ENCODE peak calls at places on chromosomes 4 and X, in six cellular contexts. One of them, this sample, is unnamed.

GRCh38 chrX:151397741-151398070 is 700 bp downstream of the VMA21 start:
- DNase-seq in fibroblast of the aortic adventitia: no peak
- DNase-seq in GM10248: no peak
- DNase-seq in natural killer cell: no peak
- DNase-seq in thoracic aorta: no peak
- DNase-seq in ovary: no peak
- DNase-seq in this sample: no peak

GRCh38 chr4:110877728-110878382 is 255.0 kb upstream of the PITX2 start:
- DNase-seq in fibroblast of the aortic adventitia: no peak
- DNase-seq in GM10248: no peak
- DNase-seq in natural killer cell: no peak
- DNase-seq in thoracic aorta: no peak
- DNase-seq in ovary: no peak
- DNase-seq in this sample: no peak

GRCh38 chr4:32374201-32374600 is 1654.0 kb downstream of the PCDH7 start:
- DNase-seq in fibroblast of the aortic adventitia: no peak
- DNase-seq in GM10248: no peak
- DNase-seq in natural killer cell: no peak
- DNase-seq in thoracic aorta: no peak
- DNase-seq in ovary: no peak
- DNase-seq in this sample: no peak

GRCh38 chrX:39050427-39050826 is 249.2 kb downstream of the MID1IP1 start:
- DNase-seq in fibroblast of the aortic adventitia: no peak
- DNase-seq in GM10248: no peak
- DNase-seq in natural killer cell: no peak
- DNase-seq in thoracic aorta: no peak
- DNase-seq in ovary: no peak
- DNase-seq in this sample: no peak

GRCh38 chrX:11558972-11559371 is 106.7 kb downstream of the ARHGAP6 start:
- DNase-seq in fibroblast of the aortic adventitia: no peak
- DNase-seq in GM10248: peak
- DNase-seq in natural killer cell: peak
- DNase-seq in thoracic aorta: no peak
- DNase-seq in ovary: no peak
- DNase-seq in this sample: peak

GRCh38 chrX:70508296-70508911 is 63.8 kb downstream of the DLG3 start:
- DNase-seq in fibroblast of the aortic adventitia: peak
- DNase-seq in GM10248: no peak
- DNase-seq in natural killer cell: no peak
- DNase-seq in thoracic aorta: no peak
- DNase-seq in ovary: no peak
- DNase-seq in this sample: no peak

GRCh38 chrX:17814059-17814458 is 47.0 kb downstream of the RAI2 start:
- DNase-seq in fibroblast of the aortic adventitia: peak
- DNase-seq in GM10248: no peak
- DNase-seq in natural killer cell: no peak
- DNase-seq in thoracic aorta: no peak
- DNase-seq in ovary: no peak
- DNase-seq in this sample: no peak

GRCh38 chr4:11691236-11691635 is 262.5 kb upstream of the HS3ST1 start:
- DNase-seq in fibroblast of the aortic adventitia: no peak
- DNase-seq in GM10248: no peak
- DNase-seq in natural killer cell: no peak
- DNase-seq in thoracic aorta: no peak
- DNase-seq in ovary: no peak
- DNase-seq in this sample: no peak

GRCh38 chrX:641671-642435 is 11.3 kb downstream of the SHOX start:
- DNase-seq in fibroblast of the aortic adventitia: no peak
- DNase-seq in GM10248: no peak
- DNase-seq in natural killer cell: no peak
- DNase-seq in thoracic aorta: no peak
- DNase-seq in ovary: no peak
- DNase-seq in this sample: no peak

GRCh38 chrX:102739642-102740041 is 19.1 kb downstream of the GPRASP3 start:
- DNase-seq in fibroblast of the aortic adventitia: no peak
- DNase-seq in GM10248: no peak
- DNase-seq in natural killer cell: no peak
- DNase-seq in thoracic aorta: no peak
- DNase-seq in ovary: no peak
- DNase-seq in this sample: no peak

GRCh38 chr4:102438873-102439614 is 62.1 kb upstream of the NFKB1 start:
- DNase-seq in fibroblast of the aortic adventitia: peak
- DNase-seq in GM10248: no peak
- DNase-seq in natural killer cell: no peak
- DNase-seq in thoracic aorta: no peak
- DNase-seq in ovary: no peak
- DNase-seq in this sample: no peak

DNA sequence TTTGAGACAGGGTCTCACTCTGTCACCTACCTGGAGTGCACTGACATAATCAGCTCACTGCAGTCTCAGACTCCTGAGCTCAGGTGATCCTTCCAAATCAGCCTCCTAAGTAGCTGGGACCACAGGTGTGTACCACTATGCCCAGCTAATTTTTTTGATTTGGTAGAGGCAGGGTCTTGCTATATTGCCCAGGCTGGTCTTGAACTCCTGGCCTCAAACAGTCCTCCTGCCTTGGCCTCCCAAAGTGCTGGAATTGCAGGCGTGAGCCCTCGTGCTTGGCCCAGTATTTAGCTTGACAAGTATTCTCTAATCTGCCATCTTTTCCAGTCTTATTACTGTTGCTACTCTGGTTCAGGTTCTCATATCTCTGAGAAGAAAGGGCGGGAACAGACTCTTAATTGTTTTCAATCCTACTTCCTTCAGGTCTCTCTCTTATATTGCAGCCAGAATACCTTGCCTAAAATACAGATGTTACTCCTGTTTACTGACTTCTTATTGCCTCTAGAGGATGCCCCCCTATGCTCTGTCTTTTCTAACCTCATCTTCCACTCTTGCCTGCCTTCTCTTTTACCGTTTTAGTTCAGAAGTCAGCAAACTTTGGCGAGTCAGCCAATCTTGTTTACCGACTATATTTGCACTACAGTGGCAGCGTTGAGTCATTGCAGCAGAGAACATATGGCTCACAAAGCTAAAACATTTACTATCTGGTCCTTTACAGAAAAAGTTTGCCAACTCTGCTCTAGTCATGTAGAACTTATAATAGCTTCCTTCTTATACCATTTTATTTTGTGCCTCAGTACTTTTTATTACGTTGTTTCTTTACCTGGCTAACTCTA is 19.0 kb downstream of the MRPL1 start:
- DNase-seq in fibroblast of the aortic adventitia: no peak
- DNase-seq in GM10248: no peak
- DNase-seq in natural killer cell: no peak
- DNase-seq in thoracic aorta: no peak
- DNase-seq in ovary: no peak
- DNase-seq in this sample: no peak
- TF ChIP-seq CTCF in fibroblast of the aortic adventitia: no peak
- TF ChIP-seq CTCF in GM10248: no peak
- TF ChIP-seq CTCF in natural killer cell: no peak
- TF ChIP-seq CTCF in thoracic aorta: no peak
- TF ChIP-seq CTCF in ovary: no peak
- TF ChIP-seq CTCF in this sample: no peak

GRCh38 chr4:125314676-125315570 is at the start of gene FAT4:
- DNase-seq in fibroblast of the aortic adventitia: peak
- DNase-seq in GM10248: peak
- DNase-seq in natural killer cell: peak
- DNase-seq in thoracic aorta: peak
- DNase-seq in ovary: peak
- DNase-seq in this sample: no peak
- TF ChIP-seq CTCF in fibroblast of the aortic adventitia: peak
- TF ChIP-seq CTCF in GM10248: no peak
- TF ChIP-seq CTCF in natural killer cell: no peak
- TF ChIP-seq CTCF in thoracic aorta: no peak
- TF ChIP-seq CTCF in ovary: no peak
- TF ChIP-seq CTCF in this sample: no peak

GRCh38 chr4:105631818-105632400 is 76.6 kb downstream of the INTS12 start:
- DNase-seq in fibroblast of the aortic adventitia: peak
- DNase-seq in GM10248: no peak
- DNase-seq in natural killer cell: no peak
- DNase-seq in thoracic aorta: no peak
- DNase-seq in ovary: no peak
- DNase-seq in this sample: no peak
- TF ChIP-seq CTCF in fibroblast of the aortic adventitia: peak
- TF ChIP-seq CTCF in GM10248: no peak
- TF ChIP-seq CTCF in natural killer cell: peak
- TF ChIP-seq CTCF in thoracic aorta: no peak
- TF ChIP-seq CTCF in ovary: no peak
- TF ChIP-seq CTCF in this sample: peak

GRCh38 chr4:141238196-141238595 is 17.5 kb downstream of the ZNF330 start:
- DNase-seq in fibroblast of the aortic adventitia: no peak
- DNase-seq in GM10248: no peak
- DNase-seq in natural killer cell: no peak
- DNase-seq in thoracic aorta: no peak
- DNase-seq in ovary: no peak
- DNase-seq in this sample: no peak

GRCh38 chr4:141240671-141241070 is 20.0 kb downstream of the ZNF330 start:
- DNase-seq in fibroblast of the aortic adventitia: no peak
- DNase-seq in GM10248: no peak
- DNase-seq in natural killer cell: no peak
- DNase-seq in thoracic aorta: no peak
- DNase-seq in ovary: no peak
- DNase-seq in this sample: no peak

GRCh38 chr4:141244419-141244818 is 23.7 kb downstream of the ZNF330 start:
- DNase-seq in fibroblast of the aortic adventitia: no peak
- DNase-seq in GM10248: no peak
- DNase-seq in natural killer cell: no peak
- DNase-seq in thoracic aorta: no peak
- DNase-seq in ovary: no peak
- DNase-seq in this sample: no peak

GRCh38 chr4:141240259-141240658 is 19.6 kb downstream of the ZNF330 start:
- DNase-seq in fibroblast of the aortic adventitia: no peak
- DNase-seq in GM10248: no peak
- DNase-seq in natural killer cell: no peak
- DNase-seq in thoracic aorta: no peak
- DNase-seq in ovary: no peak
- DNase-seq in this sample: no peak

GRCh38 chr4:141241986-141242385 is 21.3 kb downstream of the ZNF330 start:
- DNase-seq in fibroblast of the aortic adventitia: no peak
- DNase-seq in GM10248: no peak
- DNase-seq in natural killer cell: no peak
- DNase-seq in thoracic aorta: no peak
- DNase-seq in ovary: no peak
- DNase-seq in this sample: no peak
- TF ChIP-seq CTCF in fibroblast of the aortic adventitia: no peak
- TF ChIP-seq CTCF in GM10248: no peak
- TF ChIP-seq CTCF in natural killer cell: no peak
- TF ChIP-seq CTCF in thoracic aorta: no peak
- TF ChIP-seq CTCF in ovary: no peak
- TF ChIP-seq CTCF in this sample: no peak

GRCh38 chrX:139204903-139205667 is 325.5 kb upstream of the F9 start:
- DNase-seq in fibroblast of the aortic adventitia: peak
- DNase-seq in GM10248: peak
- DNase-seq in natural killer cell: no peak
- DNase-seq in thoracic aorta: no peak
- DNase-seq in ovary: peak
- DNase-seq in this sample: no peak
- TF ChIP-seq CTCF in fibroblast of the aortic adventitia: no peak
- TF ChIP-seq CTCF in GM10248: no peak
- TF ChIP-seq CTCF in natural killer cell: no peak
- TF ChIP-seq CTCF in thoracic aorta: no peak
- TF ChIP-seq CTCF in ovary: no peak
- TF ChIP-seq CTCF in this sample: no peak

GRCh38 chrX:108640817-108641216 is 95.5 kb downstream of the IRS4 start:
- DNase-seq in fibroblast of the aortic adventitia: no peak
- DNase-seq in GM10248: no peak
- DNase-seq in natural killer cell: no peak
- DNase-seq in thoracic aorta: no peak
- DNase-seq in ovary: no peak
- DNase-seq in this sample: no peak
- TF ChIP-seq CTCF in fibroblast of the aortic adventitia: no peak
- TF ChIP-seq CTCF in GM10248: no peak
- TF ChIP-seq CTCF in natural killer cell: no peak
- TF ChIP-seq CTCF in thoracic aorta: no peak
- TF ChIP-seq CTCF in ovary: no peak
- TF ChIP-seq CTCF in this sample: no peak

GRCh38 chrX:75609361-75609760 is 86.5 kb upstream of the ZDHHC15 start:
- DNase-seq in fibroblast of the aortic adventitia: no peak
- DNase-seq in GM10248: no peak
- DNase-seq in natural killer cell: no peak
- DNase-seq in thoracic aorta: no peak
- DNase-seq in ovary: no peak
- DNase-seq in this sample: no peak
- TF ChIP-seq CTCF in fibroblast of the aortic adventitia: no peak
- TF ChIP-seq CTCF in GM10248: no peak
- TF ChIP-seq CTCF in natural killer cell: no peak
- TF ChIP-seq CTCF in thoracic aorta: no peak
- TF ChIP-seq CTCF in ovary: no peak
- TF ChIP-seq CTCF in this sample: no peak

GRCh38 chrX:5876984-5877655 is 351.5 kb downstream of the NLGN4X start:
- DNase-seq in fibroblast of the aortic adventitia: no peak
- DNase-seq in GM10248: no peak
- DNase-seq in natural killer cell: no peak
- DNase-seq in thoracic aorta: no peak
- DNase-seq in ovary: no peak
- DNase-seq in this sample: no peak
- TF ChIP-seq CTCF in fibroblast of the aortic adventitia: no peak
- TF ChIP-seq CTCF in GM10248: peak
- TF ChIP-seq CTCF in natural killer cell: no peak
- TF ChIP-seq CTCF in thoracic aorta: no peak
- TF ChIP-seq CTCF in ovary: no peak
- TF ChIP-seq CTCF in this sample: peak

DNA sequence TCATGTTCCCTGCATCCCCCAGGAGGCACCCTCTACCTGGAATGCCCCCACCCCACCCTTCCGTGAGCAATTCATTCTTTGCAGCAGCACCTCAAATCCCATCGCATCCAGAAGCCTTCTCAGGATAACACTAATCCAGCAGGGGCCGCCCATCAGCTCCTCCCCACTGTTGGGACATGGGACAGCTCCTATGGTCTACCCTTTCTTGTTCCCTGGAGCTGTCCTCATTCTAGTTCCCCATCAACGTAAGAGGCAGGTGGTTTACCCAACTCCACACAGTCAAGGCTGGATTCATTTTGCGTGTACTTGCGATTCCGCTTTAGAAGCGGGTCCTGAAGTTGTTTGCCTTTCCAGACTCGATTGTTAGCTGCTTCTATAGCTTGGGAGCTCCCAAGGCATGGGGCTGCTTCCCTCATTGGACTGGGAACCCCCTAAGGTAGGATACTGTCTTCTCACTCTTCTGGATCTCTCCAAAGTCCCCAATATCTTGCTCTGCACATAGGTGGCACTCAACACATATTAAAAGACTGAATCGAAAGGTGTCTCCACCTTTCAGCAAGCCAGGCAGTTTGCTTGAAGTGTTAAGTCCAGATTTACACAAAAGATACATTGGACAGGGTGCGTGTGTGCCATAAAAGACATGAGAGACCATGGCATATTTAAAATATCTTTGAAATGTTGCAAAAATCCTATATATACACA is 942 bp upstream of the APLN start:
- DNase-seq in fibroblast of the aortic adventitia: no peak
- DNase-seq in GM10248: no peak
- DNase-seq in natural killer cell: no peak
- DNase-seq in thoracic aorta: no peak
- DNase-seq in ovary: no peak
- DNase-seq in this sample: no peak
- TF ChIP-seq CTCF in fibroblast of the aortic adventitia: no peak
- TF ChIP-seq CTCF in GM10248: no peak
- TF ChIP-seq CTCF in natural killer cell: no peak
- TF ChIP-seq CTCF in thoracic aorta: no peak
- TF ChIP-seq CTCF in ovary: no peak
- TF ChIP-seq CTCF in this sample: no peak